ENCODE peak calls at places on chromosomes 5 and 9, in seven cellular contexts. Y is SK-N-SH, S is HepG2, I is GM12891, J is GM12878, D is H1, L is K562. W is an unnamed sample.

GRCh38 chr5:17336054-17336453 is 118.6 kb downstream of the BASP1 start:
- DNase-seq in S (no peak), Y (no peak), I (no peak), D (no peak), L (no peak), J (no peak), W (no peak)

GRCh38 chr9:31470051-31470450 is 914.4 kb upstream of the ACO1 start:
- DNase-seq in Y (no peak), L (no peak), J (no peak), S (no peak), I (no peak), D (no peak), W (no peak)

GRCh38 chr9:70683841-70684240 is 269.4 kb upstream of the KLF9 start:
- DNase-seq in S (no peak), L (no peak), D (no peak), I (no peak), Y (no peak), J (no peak), W (no peak)

GRCh38 chr5:133967715-133968056 is 739 bp downstream of the C5orf15 start:
- DNase-seq in D (no peak), S (no peak), L (no peak), Y (peak), I (no peak), J (no peak), W (no peak)

GRCh38 chr5:36442352-36442751 is 140.7 kb upstream of the RANBP3L start:
- DNase-seq in I (no peak), S (peak), D (no peak), Y (no peak), J (no peak), L (peak), W (no peak)

GRCh38 chr5:157300564-157300963 is 34.6 kb downstream of the CYFIP2 start:
- DNase-seq in J (no peak), I (no peak), S (no peak), D (no peak), Y (no peak), L (no peak), W (no peak)

GRCh38 chr9:35380619-35381018 is 109.3 kb upstream of the RUSC2 start:
- DNase-seq in L (no peak), Y (no peak), J (no peak), I (no peak), D (no peak), S (no peak), W (no peak)

GRCh38 chr5:126235628-126236027 is 187.6 kb upstream of the GRAMD2B start:
- DNase-seq in J (no peak), L (no peak), S (no peak), I (no peak), D (no peak), Y (no peak), W (no peak)

GRCh38 chr5:2415678-2416077 is 335.8 kb downstream of the IRX2 start:
- DNase-seq in Y (peak), I (no peak), S (no peak), D (no peak), J (no peak), L (peak), W (no peak)

GRCh38 chr9:18184034-18184800 is 289.7 kb upstream of the ADAMTSL1 start:
- DNase-seq in D (no peak), L (no peak), I (no peak), Y (no peak), J (no peak), S (no peak), W (no peak)

GRCh38 chr9:2119490-2120046 is 104.4 kb downstream of the SMARCA2 start:
- DNase-seq in J (no peak), S (no peak), Y (no peak), L (no peak), D (no peak), I (no peak), W (no peak)

GRCh38 chr5:168651654-168652053 is 72.5 kb upstream of the PANK3 start:
- DNase-seq in Y (no peak), D (no peak), I (no peak), L (no peak), S (no peak), J (no peak), W (no peak)

GRCh38 chr9:98442541-98442940 is 187.1 kb upstream of the TBC1D2 start:
- DNase-seq in Y (no peak), J (no peak), L (no peak), S (no peak), I (no peak), D (no peak), W (no peak)

GRCh38 chr5:66129184-66129583 is 14.9 kb upstream of the SREK1 start:
- DNase-seq in S (no peak), L (no peak), D (no peak), I (no peak), Y (peak), J (no peak), W (no peak)

GRCh38 chr5:167063788-167064187 is 1227.7 kb upstream of the WWC1 start:
- DNase-seq in S (no peak), D (no peak), J (no peak), Y (peak), I (no peak), L (no peak), W (no peak)

GRCh38 chr9:15282567-15282966 is 24.4 kb downstream of the TTC39B start:
- DNase-seq in S (no peak), L (no peak), J (no peak), Y (no peak), D (no peak), I (no peak), W (no peak)

GRCh38 chr9:16869961-16870605 is 387 bp downstream of the BNC2 start:
- DNase-seq in J (no peak), I (peak), L (no peak), Y (peak), D (no peak), S (no peak), W (peak)

GRCh38 chr9:92543972-92544371 is 8.2 kb upstream of the ECM2 start:
- DNase-seq in Y (no peak), D (no peak), S (no peak), J (no peak), L (no peak), I (no peak), W (no peak)

GRCh38 chr9:127963359-127964064 is 17.3 kb downstream of the EEIG1 start:
- DNase-seq in S (no peak), D (no peak), J (no peak), L (no peak), I (no peak), Y (no peak), W (no peak)

GRCh38 chr9:6194934-6195333 is 20.7 kb upstream of the IL33 start:
- DNase-seq in J (no peak), D (no peak), L (peak), S (peak), I (no peak), Y (no peak), W (no peak)

GRCh38 chr9:91374939-91375338 is 13.2 kb upstream of the AUH start:
- DNase-seq in Y (no peak), S (no peak), J (no peak), D (no peak), I (no peak), L (no peak), W (no peak)

GRCh38 chr5:169067641-169068316 is 233.2 kb downstream of the SLIT3 start:
- DNase-seq in D (no peak), S (no peak), I (no peak), L (no peak), J (no peak), Y (no peak), W (no peak)

GRCh38 chr9:117823621-117824020 is 119.4 kb downstream of the TLR4 start:
- DNase-seq in L (no peak), J (no peak), Y (no peak), D (no peak), S (no peak), I (no peak), W (no peak)

GRCh38 chr9:108972626-108973209 is 38.5 kb downstream of the ABITRAM start:
- DNase-seq in J (no peak), D (no peak), I (no peak), L (no peak), Y (no peak), S (no peak), W (no peak)

GRCh38 chr9:69204378-69204777 is 30.3 kb downstream of the TJP2 start:
- DNase-seq in J (no peak), S (no peak), I (no peak), Y (no peak), L (no peak), D (no peak), W (no peak)

GRCh38 chr9:98132806-98133631 is 14.0 kb upstream of the TRIM14 start:
- DNase-seq in L (no peak), J (no peak), Y (no peak), I (no peak), S (no peak), D (no peak), W (no peak)

GRCh38 chr5:158609729-158610128 is 490.0 kb downstream of the EBF1 start:
- DNase-seq in S (no peak), L (no peak), J (no peak), I (no peak), Y (no peak), D (no peak), W (no peak)

GRCh38 chr9:4654538-4654937 is 7.6 kb upstream of the PLPP6 start:
- DNase-seq in S (no peak), J (no peak), D (no peak), I (no peak), L (no peak), Y (no peak), W (no peak)

GRCh38 chr9:81633952-81634421 is 55.4 kb downstream of the TLE1 start:
- DNase-seq in Y (no peak), J (no peak), I (no peak), D (no peak), S (peak), L (no peak), W (no peak)

GRCh38 chr9:12702160-12702758 is 9.1 kb downstream of the TYRP1 start:
- DNase-seq in L (no peak), Y (peak), J (no peak), S (peak), D (peak), I (no peak), W (no peak)

GRCh38 chr9:126702501-126703329 is 89.0 kb downstream of the LMX1B start:
- DNase-seq in J (no peak), S (no peak), Y (peak), I (peak), L (peak), D (no peak), W (no peak)

DNA sequence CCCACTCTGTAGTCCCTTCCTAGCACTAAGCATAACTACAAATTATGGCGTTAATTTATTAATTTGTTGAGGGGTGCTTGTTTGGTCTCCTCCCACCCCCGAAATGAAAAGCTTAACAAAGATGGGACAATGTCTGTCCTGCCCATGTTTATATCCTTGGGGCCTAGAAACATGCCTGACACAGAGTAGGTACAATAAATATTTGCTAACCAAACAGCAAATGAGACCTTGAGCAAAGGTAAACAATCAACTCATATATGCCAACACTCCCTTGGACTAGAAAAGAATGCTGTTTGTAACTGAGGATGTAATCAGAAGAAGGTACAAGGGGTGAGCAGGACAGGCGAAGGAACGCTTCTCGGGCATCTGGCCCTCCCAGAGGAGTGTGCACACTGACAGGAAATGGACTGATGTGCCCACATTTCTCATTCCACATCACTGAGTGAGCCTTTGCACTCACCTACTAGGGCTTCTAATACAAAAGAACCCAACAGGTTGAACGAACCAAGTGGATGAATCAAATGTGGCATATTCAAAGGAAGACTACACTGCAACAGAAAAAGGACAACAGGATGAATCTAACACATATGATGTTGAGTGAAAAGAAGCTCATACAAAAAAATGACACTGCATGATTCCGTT is 66.8 kb downstream of the MED27 start:
- DNase-seq in Y (no peak), J (no peak), L (no peak), S (peak), I (no peak), D (no peak), W (no peak)
- TF ChIP-seq TAF1 in Y (no peak), J (no peak), L (no peak), S (no peak), I (no peak), D (no peak), W (no peak)

GRCh38 chr5:178662541-178662860 is 35.7 kb upstream of the CLK4 start:
- DNase-seq in J (no peak), S (no peak), L (no peak), Y (no peak), D (no peak), I (no peak), W (no peak)
- TF ChIP-seq TAF1 in J (no peak), S (no peak), L (no peak), Y (no peak), D (no peak), I (no peak), W (no peak)

GRCh38 chr9:74220327-74220726 is 276.8 kb upstream of the RORB start:
- DNase-seq in Y (no peak), S (no peak), J (no peak), I (no peak), D (peak), L (no peak), W (no peak)
- TF ChIP-seq TAF1 in Y (no peak), S (no peak), J (no peak), I (no peak), D (no peak), L (no peak), W (no peak)

DNA sequence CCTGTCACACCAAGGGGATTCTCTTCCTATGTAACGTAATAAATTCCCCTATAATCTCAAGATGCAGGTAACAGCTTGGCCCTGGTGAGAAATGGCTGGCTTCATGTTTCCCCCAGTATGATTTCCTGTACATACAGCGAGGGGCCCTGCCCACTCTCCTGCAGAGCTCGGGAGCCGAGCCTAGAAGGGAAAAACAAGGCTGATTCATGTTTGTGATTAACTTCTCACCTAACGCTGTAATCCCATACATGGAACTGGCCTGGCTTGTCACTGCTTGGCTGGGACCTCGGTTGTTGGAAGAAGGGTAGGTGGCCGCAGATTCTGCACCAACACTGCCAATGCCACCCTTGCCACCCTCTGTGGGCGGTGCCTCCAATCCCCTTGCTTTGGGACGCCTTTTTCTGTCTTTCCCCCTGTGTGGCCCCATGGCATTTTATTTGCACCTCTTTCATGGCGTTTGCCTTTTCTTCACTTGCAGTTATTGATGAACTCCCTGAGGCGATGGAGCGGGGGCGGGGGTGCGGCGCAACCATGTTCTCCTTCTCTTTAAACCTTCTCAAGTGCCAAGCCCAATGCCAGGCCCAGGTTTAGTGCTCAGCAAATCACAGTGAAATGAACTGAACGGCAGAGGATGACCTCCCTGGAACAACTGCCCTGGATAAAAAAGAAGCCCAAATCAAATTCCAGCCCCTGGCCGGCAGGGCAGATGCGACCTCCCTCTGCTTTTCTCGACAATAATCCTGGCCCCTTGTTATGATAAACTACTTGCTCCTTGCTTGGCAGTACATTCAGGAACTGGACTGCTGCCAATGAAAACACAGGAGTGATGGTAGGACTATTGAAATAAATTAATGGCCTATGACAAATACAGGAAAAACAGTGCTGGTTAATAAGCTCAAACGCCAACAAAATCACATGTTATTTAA is 108.1 kb downstream of the TMEM174 start:
- DNase-seq in S (no peak), Y (peak), J (no peak), L (no peak), I (no peak), D (no peak), W (no peak)
- TF ChIP-seq TAF1 in S (no peak), Y (no peak), J (no peak), L (no peak), I (no peak), D (no peak), W (no peak)

GRCh38 chr5:179819296-179820126 is 1.2 kb upstream of the SQSTM1 start:
- DNase-seq in J (no peak), I (no peak), L (peak), D (no peak), S (peak), Y (peak), W (no peak)

GRCh38 chr5:179815491-179816249 is 5.0 kb upstream of the SQSTM1 start:
- DNase-seq in S (no peak), I (no peak), L (no peak), Y (no peak), J (no peak), D (no peak), W (no peak)

GRCh38 chr5:179816401-179817070 is 4.2 kb upstream of the SQSTM1 start:
- DNase-seq in J (no peak), L (no peak), Y (no peak), D (no peak), I (no peak), S (no peak), W (no peak)

GRCh38 chr5:179818746-179819295 is 1.9 kb upstream of the SQSTM1 start:
- DNase-seq in D (no peak), I (peak), J (peak), Y (peak), S (peak), L (peak), W (peak)

DNA sequence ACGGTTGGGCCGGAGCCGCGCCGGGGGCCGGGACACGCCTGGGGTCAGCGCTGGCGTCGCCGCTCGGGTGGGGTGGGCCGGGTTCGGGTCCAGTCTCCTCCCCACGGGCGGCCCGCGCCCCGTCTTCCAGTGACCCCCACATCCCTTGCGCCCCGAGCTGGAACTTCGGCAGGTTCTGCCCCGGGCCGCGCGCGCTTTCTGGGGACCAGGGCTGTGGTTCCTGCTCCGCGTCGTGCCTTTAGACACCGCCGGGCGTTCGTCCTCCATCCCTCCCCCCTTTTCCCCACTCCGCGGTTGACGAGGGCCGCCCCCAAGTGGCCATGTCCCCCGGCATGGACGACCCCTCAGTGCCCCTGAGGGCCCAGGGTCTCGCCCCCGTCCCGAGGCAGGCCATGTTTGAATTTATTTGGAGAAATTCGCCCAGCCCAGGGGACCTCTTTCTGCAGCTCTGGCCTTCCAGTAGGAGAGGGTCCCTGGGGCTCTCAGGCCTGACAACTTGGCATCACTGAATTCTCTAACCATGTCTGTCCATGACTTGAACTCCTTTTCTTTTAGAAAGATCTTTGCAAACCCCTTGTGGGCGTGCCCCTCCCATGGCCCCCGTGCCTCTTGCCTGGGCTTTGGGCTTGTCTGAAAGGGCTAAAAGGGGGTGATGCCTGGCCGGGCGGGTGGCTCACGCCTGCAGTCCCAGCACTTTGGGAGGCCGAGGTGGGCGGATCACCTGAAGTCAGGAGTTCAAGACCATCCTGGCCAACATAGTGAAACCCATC is 3.4 kb upstream of the SQSTM1 start:
- DNase-seq in L (no peak), S (no peak), J (no peak), D (no peak), Y (no peak), I (no peak), W (no peak)
- TF ChIP-seq TAF1 in L (no peak), S (no peak), J (no peak), D (no peak), Y (no peak), I (no peak), W (no peak)

DNA sequence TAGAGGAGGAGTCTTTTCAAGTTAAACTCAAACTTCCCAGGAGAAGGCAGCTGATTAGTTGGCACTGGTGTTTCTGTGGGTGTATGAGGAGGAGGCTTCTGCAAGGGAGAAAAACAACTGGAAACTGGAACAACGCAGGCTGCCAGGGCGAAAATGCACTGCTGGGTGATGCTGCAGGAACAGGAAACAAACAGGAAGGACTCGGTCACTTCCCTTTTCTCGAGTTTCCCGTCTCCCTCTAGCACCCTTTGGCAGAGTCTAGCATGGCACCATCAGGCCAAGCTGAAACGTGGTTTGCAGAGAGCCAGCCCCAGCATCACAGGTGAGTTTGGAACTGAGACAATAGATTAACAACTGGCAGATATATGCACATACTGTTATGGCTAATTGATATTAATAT is 77.5 kb upstream of the CAST start:
- DNase-seq in Y (no peak), I (no peak), D (no peak), J (no peak), S (no peak), L (no peak), W (no peak)
- TF ChIP-seq TAF1 in Y (no peak), I (no peak), D (no peak), J (no peak), S (no peak), L (no peak), W (no peak)

DNA sequence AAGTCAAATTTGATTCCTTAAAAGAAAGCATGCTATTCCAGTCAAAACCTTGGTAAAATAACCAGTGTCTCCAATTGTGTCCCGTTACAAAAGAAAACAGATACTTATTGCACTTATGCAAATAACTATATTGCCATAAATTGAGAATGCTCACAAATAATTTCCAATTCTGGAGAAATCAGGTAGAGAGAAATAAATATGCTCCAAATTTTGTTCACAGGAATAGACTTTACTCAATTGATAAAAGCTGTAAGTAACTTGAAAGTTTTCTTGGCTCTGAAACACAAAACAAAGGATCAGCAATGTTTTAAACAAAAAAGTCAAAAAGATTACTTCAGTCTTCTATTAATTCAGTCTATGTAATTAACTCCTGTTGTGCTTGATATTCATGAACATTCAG is 7.8 kb upstream of the DTWD2 start:
- DNase-seq in Y (no peak), D (no peak), S (no peak), L (no peak), I (no peak), J (no peak), W (no peak)
- TF ChIP-seq TAF1 in Y (no peak), D (no peak), S (no peak), L (no peak), I (no peak), J (no peak), W (no peak)

GRCh38 chr9:130268521-130269131 is 3.1 kb downstream of the HMCN2 start:
- DNase-seq in Y (peak), J (no peak), L (no peak), S (no peak), D (no peak), I (no peak), W (no peak)
- TF ChIP-seq TAF1 in Y (no peak), J (no peak), L (no peak), S (no peak), D (no peak), I (no peak), W (no peak)